ENCODE peak calls at places on chromosome 10, in seven cellular contexts. One of them, this sample, is unnamed.

GRCh38 chr10:36336315-36336714 is 694.2 kb upstream of the FZD8 start:
- DNase-seq in esophagus squamous epithelium: no peak
- DNase-seq in CD8-positive, alpha-beta T cell: no peak
- DNase-seq in SK-N-SH: no peak
- DNase-seq in heart left ventricle: no peak
- DNase-seq in cardiac muscle cell: peak; percentile 10
- DNase-seq in colonic mucosa: no peak
- DNase-seq in this sample: no peak

GRCh38 chr10:114811769-114812353 is 9.7 kb upstream of the FHIP2A start:
- DNase-seq in esophagus squamous epithelium: no peak
- DNase-seq in CD8-positive, alpha-beta T cell: no peak
- DNase-seq in SK-N-SH: no peak
- DNase-seq in heart left ventricle: no peak
- DNase-seq in cardiac muscle cell: no peak
- DNase-seq in colonic mucosa: no peak
- DNase-seq in this sample: no peak

GRCh38 chr10:129764901-129765663 is 199.0 kb downstream of the EBF3 start:
- DNase-seq in esophagus squamous epithelium: no peak
- DNase-seq in CD8-positive, alpha-beta T cell: no peak
- DNase-seq in SK-N-SH: no peak
- DNase-seq in heart left ventricle: no peak
- DNase-seq in cardiac muscle cell: no peak
- DNase-seq in colonic mucosa: peak; percentile 7
- DNase-seq in this sample: no peak

GRCh38 chr10:37734971-37735370 is 122.4 kb downstream of the ZNF248 start:
- DNase-seq in esophagus squamous epithelium: no peak
- DNase-seq in CD8-positive, alpha-beta T cell: no peak
- DNase-seq in SK-N-SH: no peak
- DNase-seq in heart left ventricle: no peak
- DNase-seq in cardiac muscle cell: no peak
- DNase-seq in colonic mucosa: no peak
- DNase-seq in this sample: no peak

GRCh38 chr10:25130911-25131310 is 43.9 kb upstream of the GPR158 start:
- DNase-seq in esophagus squamous epithelium: no peak
- DNase-seq in CD8-positive, alpha-beta T cell: no peak
- DNase-seq in SK-N-SH: no peak
- DNase-seq in heart left ventricle: no peak
- DNase-seq in cardiac muscle cell: peak; percentile 85
- DNase-seq in colonic mucosa: no peak
- DNase-seq in this sample: no peak

GRCh38 chr10:7942311-7942710 is 112.2 kb upstream of the GATA3 start:
- DNase-seq in esophagus squamous epithelium: no peak
- DNase-seq in CD8-positive, alpha-beta T cell: no peak
- DNase-seq in SK-N-SH: no peak
- DNase-seq in heart left ventricle: no peak
- DNase-seq in cardiac muscle cell: no peak
- DNase-seq in colonic mucosa: no peak
- DNase-seq in this sample: no peak

GRCh38 chr10:62352356-62352963 is 21.7 kb upstream of the ZNF365 start:
- DNase-seq in esophagus squamous epithelium: no peak
- DNase-seq in CD8-positive, alpha-beta T cell: no peak
- DNase-seq in SK-N-SH: no peak
- DNase-seq in heart left ventricle: no peak
- DNase-seq in cardiac muscle cell: no peak
- DNase-seq in colonic mucosa: no peak
- DNase-seq in this sample: no peak

GRCh38 chr10:1149793-1150637 is 93.8 kb downstream of the WDR37 start:
- DNase-seq in esophagus squamous epithelium: no peak
- DNase-seq in CD8-positive, alpha-beta T cell: no peak
- DNase-seq in SK-N-SH: peak; percentile 87
- DNase-seq in heart left ventricle: peak; percentile 66
- DNase-seq in cardiac muscle cell: peak; percentile 77
- DNase-seq in colonic mucosa: peak; percentile 24
- DNase-seq in this sample: no peak

GRCh38 chr10:124225468-124226270 is 132.3 kb upstream of the CHST15 start:
- DNase-seq in esophagus squamous epithelium: no peak
- DNase-seq in CD8-positive, alpha-beta T cell: no peak
- DNase-seq in SK-N-SH: no peak
- DNase-seq in heart left ventricle: no peak
- DNase-seq in cardiac muscle cell: no peak
- DNase-seq in colonic mucosa: no peak
- DNase-seq in this sample: no peak
- H3K4me3 ChIP-seq in esophagus squamous epithelium: no peak overlapping the region
- H3K4me3 ChIP-seq in CD8-positive, alpha-beta T cell: no peak overlapping the region
- H3K4me3 ChIP-seq in SK-N-SH: no peak overlapping the region
- H3K4me3 ChIP-seq in heart left ventricle: no peak overlapping the region
- H3K4me3 ChIP-seq in cardiac muscle cell: no peak overlapping the region
- H3K4me3 ChIP-seq in colonic mucosa: no peak overlapping the region
- H3K4me3 ChIP-seq in this sample: no peak overlapping the region

GRCh38 chr10:98240524-98240923 is 27.5 kb downstream of the LOXL4 start:
- DNase-seq in esophagus squamous epithelium: no peak
- DNase-seq in CD8-positive, alpha-beta T cell: no peak
- DNase-seq in SK-N-SH: no peak
- DNase-seq in heart left ventricle: no peak
- DNase-seq in cardiac muscle cell: no peak
- DNase-seq in colonic mucosa: no peak
- DNase-seq in this sample: no peak
- H3K4me1 ChIP-seq in esophagus squamous epithelium: no peaks in the 10 kb centered on the region
- H3K4me1 ChIP-seq in CD8-positive, alpha-beta T cell: no peaks in the 10 kb centered on the region
- H3K4me1 ChIP-seq in SK-N-SH: peaks cover 6% of the 10 kb centered on the region
- H3K4me1 ChIP-seq in heart left ventricle: no peaks in the 10 kb centered on the region
- H3K4me1 ChIP-seq in cardiac muscle cell: peaks cover 6% of the 10 kb centered on the region
- H3K4me1 ChIP-seq in colonic mucosa: no peaks in the 10 kb centered on the region
- H3K4me1 ChIP-seq in this sample: peaks cover 14% of the 10 kb centered on the region

GRCh38 chr10:93596539-93596938 is 4.5 kb downstream of the RBP4 start:
- DNase-seq in esophagus squamous epithelium: no peak
- DNase-seq in CD8-positive, alpha-beta T cell: no peak
- DNase-seq in SK-N-SH: no peak
- DNase-seq in heart left ventricle: no peak
- DNase-seq in cardiac muscle cell: no peak
- DNase-seq in colonic mucosa: no peak
- DNase-seq in this sample: no peak
- TF ChIP-seq CTCF in esophagus squamous epithelium: no peak
- TF ChIP-seq CTCF in CD8-positive, alpha-beta T cell: no peak
- TF ChIP-seq CTCF in SK-N-SH: peak; percentile 16
- TF ChIP-seq CTCF in heart left ventricle: no peak
- TF ChIP-seq CTCF in cardiac muscle cell: no peak
- TF ChIP-seq CTCF in colonic mucosa: no peak
- TF ChIP-seq CTCF in this sample: no peak

GRCh38 chr10:91800192-91800591 is 2.0 kb downstream of the TNKS2 start:
- DNase-seq in esophagus squamous epithelium: no peak
- DNase-seq in CD8-positive, alpha-beta T cell: no peak
- DNase-seq in SK-N-SH: no peak
- DNase-seq in heart left ventricle: no peak
- DNase-seq in cardiac muscle cell: no peak
- DNase-seq in colonic mucosa: no peak
- DNase-seq in this sample: no peak
- H3K4me3 ChIP-seq in esophagus squamous epithelium: peak overlapping the region; percentile 81
- H3K4me3 ChIP-seq in CD8-positive, alpha-beta T cell: peak overlapping the region; percentile 85
- H3K4me3 ChIP-seq in SK-N-SH: peak overlapping the region; percentile 93
- H3K4me3 ChIP-seq in heart left ventricle: peak overlapping the region; percentile 91
- H3K4me3 ChIP-seq in cardiac muscle cell: peak overlapping the region; percentile 94
- H3K4me3 ChIP-seq in colonic mucosa: peak overlapping the region; percentile 91
- H3K4me3 ChIP-seq in this sample: peak overlapping the region; percentile 87

GRCh38 chr10:35219292-35219691 is 92.6 kb downstream of the CREM start:
- DNase-seq in esophagus squamous epithelium: no peak
- DNase-seq in CD8-positive, alpha-beta T cell: no peak
- DNase-seq in SK-N-SH: no peak
- DNase-seq in heart left ventricle: no peak
- DNase-seq in cardiac muscle cell: no peak
- DNase-seq in colonic mucosa: no peak
- DNase-seq in this sample: no peak
- H3K4me1 ChIP-seq in esophagus squamous epithelium: no peaks in the 10 kb centered on the region
- H3K4me1 ChIP-seq in CD8-positive, alpha-beta T cell: peaks cover 6% of the 10 kb centered on the region
- H3K4me1 ChIP-seq in SK-N-SH: no peaks in the 10 kb centered on the region
- H3K4me1 ChIP-seq in heart left ventricle: peaks cover 16% of the 10 kb centered on the region
- H3K4me1 ChIP-seq in cardiac muscle cell: peaks cover 45% of the 10 kb centered on the region
- H3K4me1 ChIP-seq in colonic mucosa: no peaks in the 10 kb centered on the region
- H3K4me1 ChIP-seq in this sample: peaks cover 32% of the 10 kb centered on the region

GRCh38 chr10:30121401-30121800 is 62.0 kb upstream of the JCAD start:
- DNase-seq in esophagus squamous epithelium: no peak
- DNase-seq in CD8-positive, alpha-beta T cell: no peak
- DNase-seq in SK-N-SH: no peak
- DNase-seq in heart left ventricle: no peak
- DNase-seq in cardiac muscle cell: peak; percentile 16
- DNase-seq in colonic mucosa: no peak
- DNase-seq in this sample: no peak

GRCh38 chr10:30115391-30116253 is 56.2 kb upstream of the JCAD start:
- DNase-seq in esophagus squamous epithelium: no peak
- DNase-seq in CD8-positive, alpha-beta T cell: no peak
- DNase-seq in SK-N-SH: no peak
- DNase-seq in heart left ventricle: no peak
- DNase-seq in cardiac muscle cell: peak; percentile 71
- DNase-seq in colonic mucosa: no peak
- DNase-seq in this sample: no peak

GRCh38 chr10:30116254-30116573 is 56.8 kb upstream of the JCAD start:
- DNase-seq in esophagus squamous epithelium: no peak
- DNase-seq in CD8-positive, alpha-beta T cell: no peak
- DNase-seq in SK-N-SH: no peak
- DNase-seq in heart left ventricle: no peak
- DNase-seq in cardiac muscle cell: no peak
- DNase-seq in colonic mucosa: no peak
- DNase-seq in this sample: no peak

GRCh38 chr10:30114871-30115270 is 55.5 kb upstream of the JCAD start:
- DNase-seq in esophagus squamous epithelium: no peak
- DNase-seq in CD8-positive, alpha-beta T cell: no peak
- DNase-seq in SK-N-SH: peak; percentile 56
- DNase-seq in heart left ventricle: no peak
- DNase-seq in cardiac muscle cell: peak; percentile 61
- DNase-seq in colonic mucosa: no peak
- DNase-seq in this sample: no peak

GRCh38 chr10:30118590-30118989 is 59.2 kb upstream of the JCAD start:
- DNase-seq in esophagus squamous epithelium: no peak
- DNase-seq in CD8-positive, alpha-beta T cell: no peak
- DNase-seq in SK-N-SH: no peak
- DNase-seq in heart left ventricle: no peak
- DNase-seq in cardiac muscle cell: no peak
- DNase-seq in colonic mucosa: no peak
- DNase-seq in this sample: no peak
- TF ChIP-seq CTCF in esophagus squamous epithelium: no peak
- TF ChIP-seq CTCF in CD8-positive, alpha-beta T cell: no peak
- TF ChIP-seq CTCF in SK-N-SH: peak; percentile 7
- TF ChIP-seq CTCF in heart left ventricle: no peak
- TF ChIP-seq CTCF in cardiac muscle cell: no peak
- TF ChIP-seq CTCF in colonic mucosa: no peak
- TF ChIP-seq CTCF in this sample: no peak

GRCh38 chr10:85789125-85789524 is 577.5 kb downstream of the GRID1 start:
- DNase-seq in esophagus squamous epithelium: no peak
- DNase-seq in CD8-positive, alpha-beta T cell: no peak
- DNase-seq in SK-N-SH: no peak
- DNase-seq in heart left ventricle: no peak
- DNase-seq in cardiac muscle cell: no peak
- DNase-seq in colonic mucosa: no peak
- DNase-seq in this sample: no peak
- H3K4me3 ChIP-seq in esophagus squamous epithelium: no peak overlapping the region
- H3K4me3 ChIP-seq in CD8-positive, alpha-beta T cell: no peak overlapping the region
- H3K4me3 ChIP-seq in SK-N-SH: no peak overlapping the region
- H3K4me3 ChIP-seq in heart left ventricle: no peak overlapping the region
- H3K4me3 ChIP-seq in cardiac muscle cell: no peak overlapping the region
- H3K4me3 ChIP-seq in colonic mucosa: no peak overlapping the region
- H3K4me3 ChIP-seq in this sample: no peak overlapping the region

DNA sequence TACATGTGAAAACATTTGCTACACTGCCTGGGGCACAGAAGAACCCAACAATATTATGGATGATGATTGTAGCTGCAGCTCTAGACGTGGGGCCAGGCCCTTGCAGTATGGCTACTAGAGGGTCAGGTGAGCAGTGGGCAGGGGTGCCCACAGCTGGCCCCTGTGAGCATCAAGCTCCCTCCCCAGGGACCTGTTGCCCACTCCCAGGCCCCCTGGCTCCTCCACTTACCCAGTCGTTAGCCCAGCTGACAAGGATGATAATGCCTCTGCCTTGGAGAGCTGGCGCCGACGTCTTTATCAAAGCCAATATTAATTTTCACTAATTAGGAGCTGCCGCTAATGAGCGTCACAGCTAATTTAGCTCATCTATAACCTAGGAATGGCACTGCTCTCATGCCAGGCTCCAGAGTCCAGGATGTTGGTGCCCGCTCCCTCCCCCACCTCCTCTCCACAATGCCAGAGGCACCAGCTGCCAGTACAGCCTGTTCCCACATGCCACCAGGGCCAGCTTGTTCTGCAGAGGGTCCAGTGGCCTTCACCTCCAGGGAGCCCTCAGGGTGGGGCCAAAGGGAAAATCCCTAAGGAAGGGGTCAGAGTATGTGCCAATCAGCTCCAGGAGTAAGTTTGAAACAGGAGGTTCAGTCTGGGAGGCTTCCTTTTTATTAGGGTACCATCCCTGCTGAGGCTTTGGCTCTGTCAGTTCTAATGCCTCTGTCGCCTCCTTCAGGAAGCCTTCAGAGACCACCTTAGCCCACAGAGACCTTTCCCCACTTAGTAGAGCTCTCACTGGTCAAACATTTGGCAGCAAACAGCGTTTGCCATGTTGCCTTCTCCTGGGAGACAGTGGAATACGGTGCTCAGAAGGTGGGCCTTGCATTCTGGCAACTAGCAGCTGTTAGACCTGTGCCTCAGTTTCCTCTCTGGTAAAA is 77.2 kb downstream of the CDH23 start:
- DNase-seq in esophagus squamous epithelium: no peak
- DNase-seq in CD8-positive, alpha-beta T cell: no peak
- DNase-seq in SK-N-SH: no peak
- DNase-seq in heart left ventricle: peak; percentile 30
- DNase-seq in cardiac muscle cell: no peak
- DNase-seq in colonic mucosa: no peak
- DNase-seq in this sample: peak; percentile 50
- H3K4me1 ChIP-seq in esophagus squamous epithelium: peaks cover 6% of the 10 kb centered on the region
- H3K4me1 ChIP-seq in CD8-positive, alpha-beta T cell: no peaks in the 10 kb centered on the region
- H3K4me1 ChIP-seq in SK-N-SH: no peaks in the 10 kb centered on the region
- H3K4me1 ChIP-seq in heart left ventricle: peaks cover 41% of the 10 kb centered on the region
- H3K4me1 ChIP-seq in cardiac muscle cell: peaks cover 3% of the 10 kb centered on the region
- H3K4me1 ChIP-seq in colonic mucosa: no peaks in the 10 kb centered on the region
- H3K4me1 ChIP-seq in this sample: peaks cover 42% of the 10 kb centered on the region